ENCODE peak calls at places on chromosomes 5 and 9, in ten cellular contexts. One of them, this sample, is unnamed.

GRCh38 chr5:159928122-159928960 is 12.1 kb downstream of the ADRA1B start:
- DNase-seq in uterus: no peak
- DNase-seq in right lobe of liver: no peak
- DNase-seq in tibial nerve: no peak
- DNase-seq in BJ: peak; percentile 46
- DNase-seq in transverse colon: no peak
- DNase-seq in CD8-positive, alpha-beta T cell: no peak
- DNase-seq in activated CD8-positive, alpha-beta T cell treated with anti-CD3 and anti-CD28 coated beads for 36 hours: no peak
- DNase-seq in heart left ventricle: peak; percentile 80
- DNase-seq in neural crest cell: no peak
- DNase-seq in this sample: no peak

GRCh38 chr5:9401786-9402472 is 143.9 kb downstream of the SEMA5A start:
- DNase-seq in right lobe of liver: no peak
- DNase-seq in CD8-positive, alpha-beta T cell: no peak
- DNase-seq in activated CD8-positive, alpha-beta T cell treated with anti-CD3 and anti-CD28 coated beads for 36 hours: no peak
- DNase-seq in heart left ventricle: no peak
- DNase-seq in tibial nerve: no peak
- DNase-seq in transverse colon: no peak
- DNase-seq in BJ: no peak
- DNase-seq in uterus: no peak
- DNase-seq in neural crest cell: no peak
- DNase-seq in this sample: no peak

GRCh38 chr5:150278916-150279315 is 10.7 kb downstream of the CAMK2A start:
- DNase-seq in activated CD8-positive, alpha-beta T cell treated with anti-CD3 and anti-CD28 coated beads for 36 hours: no peak
- DNase-seq in tibial nerve: no peak
- DNase-seq in uterus: no peak
- DNase-seq in right lobe of liver: no peak
- DNase-seq in transverse colon: no peak
- DNase-seq in BJ: no peak
- DNase-seq in neural crest cell: no peak
- DNase-seq in heart left ventricle: no peak
- DNase-seq in CD8-positive, alpha-beta T cell: no peak
- DNase-seq in this sample: no peak

GRCh38 chr5:160209917-160210316 is 19.4 kb upstream of the FABP6 start:
- DNase-seq in neural crest cell: no peak
- DNase-seq in activated CD8-positive, alpha-beta T cell treated with anti-CD3 and anti-CD28 coated beads for 36 hours: no peak
- DNase-seq in transverse colon: no peak
- DNase-seq in BJ: no peak
- DNase-seq in tibial nerve: no peak
- DNase-seq in right lobe of liver: no peak
- DNase-seq in uterus: no peak
- DNase-seq in heart left ventricle: no peak
- DNase-seq in CD8-positive, alpha-beta T cell: no peak
- DNase-seq in this sample: no peak

GRCh38 chr5:179880066-179880650 is 21.5 kb upstream of the MRNIP start:
- DNase-seq in CD8-positive, alpha-beta T cell: no peak
- DNase-seq in right lobe of liver: no peak
- DNase-seq in uterus: no peak
- DNase-seq in transverse colon: no peak
- DNase-seq in neural crest cell: no peak
- DNase-seq in heart left ventricle: peak; percentile 7
- DNase-seq in tibial nerve: no peak
- DNase-seq in BJ: no peak
- DNase-seq in activated CD8-positive, alpha-beta T cell treated with anti-CD3 and anti-CD28 coated beads for 36 hours: no peak
- DNase-seq in this sample: no peak

GRCh38 chr5:129063483-129064136 is 30.9 kb upstream of the ISOC1 start:
- DNase-seq in neural crest cell: no peak
- DNase-seq in BJ: no peak
- DNase-seq in transverse colon: no peak
- DNase-seq in CD8-positive, alpha-beta T cell: no peak
- DNase-seq in uterus: no peak
- DNase-seq in right lobe of liver: no peak
- DNase-seq in activated CD8-positive, alpha-beta T cell treated with anti-CD3 and anti-CD28 coated beads for 36 hours: no peak
- DNase-seq in tibial nerve: no peak
- DNase-seq in heart left ventricle: no peak
- DNase-seq in this sample: no peak

GRCh38 chr9:81823672-81824554 is 104.3 kb upstream of the SPATA31D4 start:
- DNase-seq in activated CD8-positive, alpha-beta T cell treated with anti-CD3 and anti-CD28 coated beads for 36 hours: no peak
- DNase-seq in BJ: no peak
- DNase-seq in neural crest cell: no peak
- DNase-seq in right lobe of liver: no peak
- DNase-seq in heart left ventricle: no peak
- DNase-seq in CD8-positive, alpha-beta T cell: no peak
- DNase-seq in tibial nerve: no peak
- DNase-seq in uterus: no peak
- DNase-seq in transverse colon: no peak
- DNase-seq in this sample: no peak

GRCh38 chr5:3320317-3320865 is 275.2 kb upstream of the IRX1 start:
- DNase-seq in activated CD8-positive, alpha-beta T cell treated with anti-CD3 and anti-CD28 coated beads for 36 hours: no peak
- DNase-seq in tibial nerve: no peak
- DNase-seq in right lobe of liver: no peak
- DNase-seq in heart left ventricle: no peak
- DNase-seq in uterus: no peak
- DNase-seq in CD8-positive, alpha-beta T cell: no peak
- DNase-seq in neural crest cell: no peak
- DNase-seq in transverse colon: no peak
- DNase-seq in BJ: no peak
- DNase-seq in this sample: no peak

GRCh38 chr5:107430077-107430625 is 240.6 kb downstream of the EFNA5 start:
- DNase-seq in heart left ventricle: no peak
- DNase-seq in right lobe of liver: no peak
- DNase-seq in tibial nerve: no peak
- DNase-seq in neural crest cell: no peak
- DNase-seq in transverse colon: no peak
- DNase-seq in activated CD8-positive, alpha-beta T cell treated with anti-CD3 and anti-CD28 coated beads for 36 hours: no peak
- DNase-seq in CD8-positive, alpha-beta T cell: no peak
- DNase-seq in BJ: no peak
- DNase-seq in uterus: no peak
- DNase-seq in this sample: no peak

GRCh38 chr9:93028448-93029006 is 30.0 kb upstream of the SUSD3 start:
- DNase-seq in BJ: no peak
- DNase-seq in CD8-positive, alpha-beta T cell: peak; percentile 56
- DNase-seq in activated CD8-positive, alpha-beta T cell treated with anti-CD3 and anti-CD28 coated beads for 36 hours: peak; percentile 81
- DNase-seq in tibial nerve: no peak
- DNase-seq in right lobe of liver: no peak
- DNase-seq in uterus: no peak
- DNase-seq in neural crest cell: no peak
- DNase-seq in heart left ventricle: no peak
- DNase-seq in transverse colon: peak; percentile 16
- DNase-seq in this sample: peak; percentile 74

GRCh38 chr9:16817002-16817401 is 53.5 kb downstream of the BNC2 start:
- DNase-seq in CD8-positive, alpha-beta T cell: no peak
- DNase-seq in heart left ventricle: no peak
- DNase-seq in neural crest cell: no peak
- DNase-seq in uterus: no peak
- DNase-seq in BJ: no peak
- DNase-seq in tibial nerve: no peak
- DNase-seq in activated CD8-positive, alpha-beta T cell treated with anti-CD3 and anti-CD28 coated beads for 36 hours: no peak
- DNase-seq in right lobe of liver: no peak
- DNase-seq in transverse colon: no peak
- DNase-seq in this sample: no peak

GRCh38 chr9:16815042-16815441 is 55.4 kb downstream of the BNC2 start:
- DNase-seq in neural crest cell: no peak
- DNase-seq in BJ: no peak
- DNase-seq in right lobe of liver: no peak
- DNase-seq in transverse colon: no peak
- DNase-seq in activated CD8-positive, alpha-beta T cell treated with anti-CD3 and anti-CD28 coated beads for 36 hours: no peak
- DNase-seq in heart left ventricle: no peak
- DNase-seq in tibial nerve: no peak
- DNase-seq in CD8-positive, alpha-beta T cell: no peak
- DNase-seq in uterus: no peak
- DNase-seq in this sample: no peak

GRCh38 chr9:16813838-16814237 is 56.6 kb downstream of the BNC2 start:
- DNase-seq in CD8-positive, alpha-beta T cell: no peak
- DNase-seq in transverse colon: no peak
- DNase-seq in BJ: no peak
- DNase-seq in neural crest cell: no peak
- DNase-seq in right lobe of liver: no peak
- DNase-seq in tibial nerve: no peak
- DNase-seq in heart left ventricle: no peak
- DNase-seq in activated CD8-positive, alpha-beta T cell treated with anti-CD3 and anti-CD28 coated beads for 36 hours: no peak
- DNase-seq in uterus: no peak
- DNase-seq in this sample: no peak

GRCh38 chr9:16811987-16812685 is 58.3 kb downstream of the BNC2 start:
- DNase-seq in right lobe of liver: no peak
- DNase-seq in heart left ventricle: no peak
- DNase-seq in uterus: no peak
- DNase-seq in neural crest cell: no peak
- DNase-seq in CD8-positive, alpha-beta T cell: no peak
- DNase-seq in BJ: no peak
- DNase-seq in activated CD8-positive, alpha-beta T cell treated with anti-CD3 and anti-CD28 coated beads for 36 hours: no peak
- DNase-seq in tibial nerve: no peak
- DNase-seq in transverse colon: no peak
- DNase-seq in this sample: no peak

GRCh38 chr9:16816006-16816405 is 54.5 kb downstream of the BNC2 start:
- DNase-seq in transverse colon: no peak
- DNase-seq in right lobe of liver: no peak
- DNase-seq in BJ: no peak
- DNase-seq in tibial nerve: no peak
- DNase-seq in neural crest cell: no peak
- DNase-seq in activated CD8-positive, alpha-beta T cell treated with anti-CD3 and anti-CD28 coated beads for 36 hours: no peak
- DNase-seq in heart left ventricle: no peak
- DNase-seq in CD8-positive, alpha-beta T cell: no peak
- DNase-seq in uterus: no peak
- DNase-seq in this sample: no peak
- TF ChIP-seq CTCF in transverse colon: no peak
- TF ChIP-seq CTCF in right lobe of liver: no peak
- TF ChIP-seq CTCF in BJ: no peak
- TF ChIP-seq CTCF in tibial nerve: no peak
- TF ChIP-seq CTCF in neural crest cell: no peak
- TF ChIP-seq CTCF in activated CD8-positive, alpha-beta T cell treated with anti-CD3 and anti-CD28 coated beads for 36 hours: no peak
- TF ChIP-seq CTCF in heart left ventricle: no peak
- TF ChIP-seq CTCF in CD8-positive, alpha-beta T cell: no peak
- TF ChIP-seq CTCF in uterus: no peak
- TF ChIP-seq CTCF in this sample: no peak

GRCh38 chr5:11329676-11330075 is 568.6 kb upstream of the DAP start:
- DNase-seq in uterus: no peak
- DNase-seq in transverse colon: no peak
- DNase-seq in neural crest cell: no peak
- DNase-seq in heart left ventricle: no peak
- DNase-seq in activated CD8-positive, alpha-beta T cell treated with anti-CD3 and anti-CD28 coated beads for 36 hours: no peak
- DNase-seq in BJ: no peak
- DNase-seq in right lobe of liver: no peak
- DNase-seq in tibial nerve: no peak
- DNase-seq in CD8-positive, alpha-beta T cell: no peak
- DNase-seq in this sample: no peak

GRCh38 chr5:11335881-11336760 is 568.1 kb downstream of the CTNND2 start:
- DNase-seq in neural crest cell: no peak
- DNase-seq in uterus: no peak
- DNase-seq in activated CD8-positive, alpha-beta T cell treated with anti-CD3 and anti-CD28 coated beads for 36 hours: no peak
- DNase-seq in CD8-positive, alpha-beta T cell: no peak
- DNase-seq in right lobe of liver: no peak
- DNase-seq in BJ: no peak
- DNase-seq in transverse colon: no peak
- DNase-seq in heart left ventricle: no peak
- DNase-seq in tibial nerve: no peak
- DNase-seq in this sample: no peak

GRCh38 chr5:11334404-11334803 is 569.8 kb downstream of the CTNND2 start:
- DNase-seq in activated CD8-positive, alpha-beta T cell treated with anti-CD3 and anti-CD28 coated beads for 36 hours: no peak
- DNase-seq in uterus: no peak
- DNase-seq in heart left ventricle: no peak
- DNase-seq in BJ: no peak
- DNase-seq in right lobe of liver: no peak
- DNase-seq in tibial nerve: no peak
- DNase-seq in CD8-positive, alpha-beta T cell: no peak
- DNase-seq in transverse colon: no peak
- DNase-seq in neural crest cell: no peak
- DNase-seq in this sample: no peak
- TF ChIP-seq CTCF in activated CD8-positive, alpha-beta T cell treated with anti-CD3 and anti-CD28 coated beads for 36 hours: no peak
- TF ChIP-seq CTCF in uterus: no peak
- TF ChIP-seq CTCF in heart left ventricle: no peak
- TF ChIP-seq CTCF in BJ: no peak
- TF ChIP-seq CTCF in right lobe of liver: no peak
- TF ChIP-seq CTCF in tibial nerve: no peak
- TF ChIP-seq CTCF in CD8-positive, alpha-beta T cell: no peak
- TF ChIP-seq CTCF in transverse colon: no peak
- TF ChIP-seq CTCF in neural crest cell: no peak
- TF ChIP-seq CTCF in this sample: no peak

DNA sequence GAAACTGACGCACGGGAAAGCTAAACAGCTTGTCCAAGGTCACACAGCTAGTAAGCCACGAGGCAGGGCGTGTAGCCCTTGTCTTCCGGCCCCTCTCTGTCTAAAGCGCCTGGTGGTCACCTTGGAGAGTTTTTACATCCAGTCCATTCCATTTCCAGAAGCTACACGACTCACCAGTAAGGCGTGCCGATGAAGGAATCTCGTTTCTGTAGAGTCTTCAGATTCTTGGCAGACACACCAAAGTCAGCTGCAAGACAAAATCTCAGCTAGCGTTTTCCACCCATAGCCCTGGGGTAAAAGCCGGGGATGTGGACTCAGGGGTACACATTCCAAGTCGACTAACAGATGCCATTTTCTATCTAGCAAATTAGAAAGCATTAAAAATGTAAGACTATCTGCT is 80.4 kb downstream of the STK10 start:
- DNase-seq in uterus: no peak
- DNase-seq in CD8-positive, alpha-beta T cell: no peak
- DNase-seq in heart left ventricle: peak; percentile 3
- DNase-seq in right lobe of liver: no peak
- DNase-seq in BJ: peak; percentile 89
- DNase-seq in transverse colon: no peak
- DNase-seq in tibial nerve: no peak
- DNase-seq in neural crest cell: no peak
- DNase-seq in activated CD8-positive, alpha-beta T cell treated with anti-CD3 and anti-CD28 coated beads for 36 hours: no peak
- DNase-seq in this sample: no peak
- TF ChIP-seq CTCF in uterus: no peak
- TF ChIP-seq CTCF in CD8-positive, alpha-beta T cell: no peak
- TF ChIP-seq CTCF in heart left ventricle: no peak
- TF ChIP-seq CTCF in right lobe of liver: no peak
- TF ChIP-seq CTCF in BJ: peak; percentile 44
- TF ChIP-seq CTCF in transverse colon: no peak
- TF ChIP-seq CTCF in tibial nerve: no peak
- TF ChIP-seq CTCF in neural crest cell: no peak
- TF ChIP-seq CTCF in activated CD8-positive, alpha-beta T cell treated with anti-CD3 and anti-CD28 coated beads for 36 hours: no peak
- TF ChIP-seq CTCF in this sample: no peak

DNA sequence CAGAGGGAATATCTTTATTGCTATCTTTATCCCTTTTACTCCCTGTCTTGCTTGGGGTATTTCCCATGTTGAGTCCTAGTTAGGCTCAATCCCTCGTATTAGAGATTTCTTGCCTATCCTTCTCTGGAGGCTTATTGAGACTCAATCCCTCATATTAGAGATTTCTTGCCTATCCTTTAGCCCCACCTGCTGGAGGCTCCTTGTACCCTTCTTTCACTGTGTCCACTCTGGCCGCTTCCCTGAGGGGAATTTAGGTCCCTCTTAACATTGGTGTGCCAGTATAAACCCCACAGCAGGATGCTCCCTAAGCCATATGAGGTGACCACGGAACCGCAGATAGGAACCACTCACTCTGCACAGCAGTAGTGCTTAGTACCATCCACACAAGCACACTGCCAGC is 110.7 kb upstream of the MAMDC2 start:
- DNase-seq in transverse colon: no peak
- DNase-seq in uterus: no peak
- DNase-seq in neural crest cell: peak; percentile 41
- DNase-seq in tibial nerve: no peak
- DNase-seq in heart left ventricle: no peak
- DNase-seq in activated CD8-positive, alpha-beta T cell treated with anti-CD3 and anti-CD28 coated beads for 36 hours: peak; percentile 13
- DNase-seq in BJ: no peak
- DNase-seq in CD8-positive, alpha-beta T cell: no peak
- DNase-seq in right lobe of liver: no peak
- DNase-seq in this sample: no peak
- TF ChIP-seq CTCF in transverse colon: no peak
- TF ChIP-seq CTCF in uterus: no peak
- TF ChIP-seq CTCF in neural crest cell: peak; percentile 46
- TF ChIP-seq CTCF in tibial nerve: no peak
- TF ChIP-seq CTCF in heart left ventricle: no peak
- TF ChIP-seq CTCF in activated CD8-positive, alpha-beta T cell treated with anti-CD3 and anti-CD28 coated beads for 36 hours: no peak
- TF ChIP-seq CTCF in BJ: peak; percentile 27
- TF ChIP-seq CTCF in CD8-positive, alpha-beta T cell: no peak
- TF ChIP-seq CTCF in right lobe of liver: no peak
- TF ChIP-seq CTCF in this sample: peak; percentile 28

This sample was measured in GM13977.